ENCODE peak calls at places on chromosome 17, in ten cellular contexts. I is adrenal gland; M is keratinocyte; B is right cardiac atrium; L is mesendoderm; U is heart right ventricle; J is Karpas-422; F is AG04450; G is tibial artery; O is CD4-positive, alpha-beta memory T cell. Q is an unnamed sample.
A peak's percentile ranks its signal among the peaks of the same experiment; 100 is the strongest.

GRCh38 chr17:7742729-7743128 is 25.2 kb downstream of the DNAH2 start:
- DNase-seq in U (no peak), L (no peak), I (no peak), G (no peak), J (no peak), M (no peak), O (no peak), F (no peak), B (no peak), Q (no peak)

GRCh38 chr17:75571197-75571884 is 16.3 kb upstream of the MYO15B start:
- DNase-seq in O (no peak), U (peak; percentile 48), J (peak; percentile 91), F (no peak), G (no peak), L (no peak), I (peak; percentile 74), M (no peak), B (peak; percentile 73), Q (no peak)

GRCh38 chr17:6435051-6435450 is at the start of gene AIPL1:
- DNase-seq in J (no peak), L (no peak), O (no peak), U (no peak), F (no peak), I (no peak), B (no peak), G (no peak), M (no peak), Q (no peak)

GRCh38 chr17:2090804-2091534 is 36.1 kb downstream of the HIC1 start:
- DNase-seq in O (no peak), M (no peak), F (peak; percentile 82), B (peak; percentile 81), L (peak; percentile 90), I (peak; percentile 45), G (peak; percentile 78), U (peak; percentile 77), J (no peak), Q (no peak)

GRCh38 chr17:80827646-80828643 is 163.7 kb upstream of the CHMP6 start:
- DNase-seq in F (no peak), U (no peak), M (peak; percentile 26), G (peak; percentile 59), J (no peak), O (no peak), L (peak; percentile 86), B (peak; percentile 29), I (peak; percentile 13), Q (no peak)

GRCh38 chr17:55454906-55455474 is 33.4 kb upstream of the MMD start:
- DNase-seq in J (no peak), F (peak; percentile 90), L (no peak), O (no peak), G (no peak), M (no peak), B (no peak), U (no peak), I (no peak), Q (no peak)

GRCh38 chr17:9676742-9677387 is 31.5 kb downstream of the USP43 start:
- DNase-seq in G (no peak), L (peak; percentile 87), U (no peak), O (no peak), M (peak; percentile 87), J (no peak), B (no peak), F (no peak), I (no peak), Q (peak; percentile 97)

GRCh38 chr17:83196088-83196765 is 116.8 kb downstream of the METRNL start:
- DNase-seq in I (peak; percentile 12), O (no peak), F (no peak), B (peak; percentile 65), G (peak; percentile 83), J (no peak), L (no peak), U (no peak), M (no peak), Q (no peak)

GRCh38 chr17:45580914-45581313 is 90.4 kb upstream of the PLEKHM1 start:
- DNase-seq in U (no peak), O (no peak), B (no peak), L (no peak), I (no peak), F (no peak), G (no peak), J (peak; percentile 50), M (no peak), Q (no peak)

GRCh38 chr17:2063306-2064146 is 8.6 kb downstream of the HIC1 start:
- DNase-seq in L (peak; percentile 70), G (no peak), B (peak; percentile 84), M (no peak), U (peak; percentile 57), F (no peak), J (peak; percentile 89), I (no peak), O (no peak), Q (no peak)

GRCh38 chr17:28506763-28507487 is 777 bp downstream of the FOXN1 start:
- DNase-seq in M (no peak), O (no peak), U (no peak), B (no peak), I (no peak), F (no peak), J (no peak), G (no peak), L (no peak), Q (no peak)

GRCh38 chr17:57115377-57115776 is 30.3 kb downstream of the AKAP1 start:
- DNase-seq in M (no peak), J (no peak), O (no peak), B (no peak), L (no peak), I (no peak), F (no peak), U (no peak), G (no peak), Q (no peak)

GRCh38 chr17:57112994-57113393 is 27.9 kb downstream of the AKAP1 start:
- DNase-seq in J (no peak), F (no peak), M (no peak), U (no peak), I (no peak), G (no peak), L (no peak), O (no peak), B (no peak), Q (no peak)

GRCh38 chr17:57114085-57114673 is 29.1 kb downstream of the AKAP1 start:
- DNase-seq in G (no peak), F (no peak), J (peak; percentile 81), M (no peak), I (peak; percentile 29), U (peak; percentile 31), L (peak; percentile 66), B (peak; percentile 81), O (peak; percentile 44), Q (no peak)

GRCh38 chr17:57115916-57116315 is 30.9 kb downstream of the AKAP1 start:
- DNase-seq in U (no peak), M (no peak), O (no peak), B (no peak), I (no peak), G (no peak), F (no peak), J (no peak), L (no peak), Q (no peak)

GRCh38 chr17:57113656-57114055 is 28.6 kb downstream of the AKAP1 start:
- DNase-seq in L (no peak), G (no peak), U (no peak), B (no peak), F (no peak), M (no peak), O (no peak), I (no peak), J (no peak), Q (no peak)
- H3K27ac ChIP-seq in L (no peak overlapping the region), G (peak overlapping the region; percentile 32), U (peak overlapping the region; percentile 38), B (peak overlapping the region; percentile 9), F (no peak overlapping the region), M (no peak overlapping the region), O (no peak overlapping the region), I (no peak overlapping the region), J (no peak overlapping the region), Q (no peak overlapping the region)

DNA sequence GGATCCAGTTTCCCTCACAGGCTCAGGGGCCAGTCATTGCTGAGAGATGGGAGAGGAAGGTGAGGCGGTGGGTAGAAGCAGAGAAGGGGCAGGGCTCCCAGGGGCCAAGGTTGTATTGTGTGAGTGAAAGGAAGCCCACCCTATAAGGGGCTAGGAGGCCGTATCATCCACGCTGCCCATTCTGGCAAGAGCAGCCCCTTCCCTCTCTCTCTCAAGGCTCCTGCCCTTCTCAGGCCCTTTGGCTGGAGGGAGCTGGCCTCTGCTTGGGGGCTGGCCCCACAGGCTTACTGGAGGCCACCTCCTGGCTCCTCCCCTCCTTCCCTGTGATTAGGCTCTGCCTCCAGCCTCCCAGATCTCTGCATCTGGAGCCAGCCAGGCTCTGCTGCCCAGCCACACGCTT is 7.6 kb downstream of the TBKBP1 start:
- DNase-seq in L (peak; percentile 52), O (no peak), M (no peak), G (no peak), F (no peak), B (peak; percentile 70), J (no peak), I (no peak), U (no peak), Q (no peak)
- H3K27ac ChIP-seq in L (no peak overlapping the region), O (peak overlapping the region; percentile 30), M (no peak overlapping the region), G (no peak overlapping the region), F (no peak overlapping the region), B (no peak overlapping the region), J (no peak overlapping the region), I (no peak overlapping the region), U (no peak overlapping the region), Q (no peak overlapping the region)

GRCh38 chr17:951388-952132 is 28.0 kb downstream of the NXN start:
- DNase-seq in J (no peak), I (peak; percentile 65), F (peak; percentile 73), G (no peak), O (no peak), M (no peak), U (no peak), B (peak; percentile 56), L (peak; percentile 96), Q (no peak)

GRCh38 chr17:945672-946071 is 33.9 kb downstream of the NXN start:
- DNase-seq in U (no peak), B (no peak), I (no peak), J (no peak), F (no peak), L (peak; percentile 79), M (no peak), O (no peak), G (no peak), Q (no peak)

GRCh38 chr17:946510-947236 is 32.9 kb downstream of the NXN start:
- DNase-seq in F (no peak), M (no peak), U (no peak), B (no peak), J (no peak), O (no peak), I (no peak), G (no peak), L (no peak), Q (no peak)

GRCh38 chr17:949623-950338 is 29.8 kb downstream of the NXN start:
- DNase-seq in F (no peak), J (no peak), G (no peak), B (no peak), L (peak; percentile 95), U (no peak), O (no peak), M (no peak), I (no peak), Q (no peak)

GRCh38 chr17:948284-948852 is 31.2 kb downstream of the NXN start:
- DNase-seq in U (no peak), I (no peak), M (no peak), G (no peak), O (no peak), B (no peak), J (no peak), F (no peak), L (peak; percentile 71), Q (no peak)
- H3K27ac ChIP-seq in U (no peak overlapping the region), I (no peak overlapping the region), M (peak overlapping the region; percentile 20), G (peak overlapping the region; percentile 28), O (no peak overlapping the region), B (no peak overlapping the region), J (no peak overlapping the region), F (no peak overlapping the region), L (peak overlapping the region; percentile 28), Q (peak overlapping the region; percentile 23)

GRCh38 chr17:17146791-17147406 is 59.2 kb downstream of the PLD6 start:
- DNase-seq in U (no peak), I (no peak), G (no peak), L (peak; percentile 75), F (no peak), O (peak; percentile 21), M (no peak), B (peak; percentile 41), J (peak; percentile 74), Q (no peak)
- H3K27ac ChIP-seq in U (peak overlapping the region; percentile 4), I (no peak overlapping the region), G (peak overlapping the region; percentile 19), L (no peak overlapping the region), F (no peak overlapping the region), O (no peak overlapping the region), M (no peak overlapping the region), B (no peak overlapping the region), J (no peak overlapping the region), Q (no peak overlapping the region)

Q was measured in epithelial cell of prostate.